ENCODE peak calls at places on chromosomes 4 and X, in seven cellular contexts. Q, T, L, D, C, X and G are unnamed samples.

GRCh38 chr4:120071192-120071795 is 4.6 kb upstream of the MAD2L1 start:
- DNase-seq in Q (no peak), T (peak), L (peak), D (no peak), C (peak), X (peak), G (peak)

GRCh38 chrX:66000178-66000577 is 39.7 kb downstream of the VSIG4 start:
- DNase-seq in Q (no peak), T (no peak), L (no peak), D (no peak), C (no peak), X (no peak), G (no peak)

GRCh38 chr4:177554966-177555574 is 112.8 kb upstream of the AGA start:
- DNase-seq in Q (peak), T (peak), L (peak), D (peak), C (peak), X (peak), G (peak)

GRCh38 chrX:46673596-46673995 is 85.3 kb downstream of the SLC9A7 start:
- DNase-seq in Q (no peak), T (no peak), L (no peak), D (no peak), C (no peak), X (no peak), G (no peak)

GRCh38 chr4:141660880-141661279 is 24.5 kb downstream of the IL15 start:
- DNase-seq in Q (no peak), T (no peak), L (peak), D (no peak), C (no peak), X (peak), G (no peak)

GRCh38 chrX:43655961-43656494 is at the start of gene MAOA:
- DNase-seq in Q (peak), T (peak), L (no peak), D (peak), C (peak), X (no peak), G (peak)

GRCh38 chr4:121736735-121737351 is 28.1 kb downstream of the SMIM43 start:
- DNase-seq in Q (peak), T (peak), L (peak), D (peak), C (peak), X (peak), G (peak)

GRCh38 chr4:54094449-54094848 is 5.5 kb upstream of the GSX2 start:
- DNase-seq in Q (no peak), T (no peak), L (no peak), D (no peak), C (no peak), X (no peak), G (no peak)

GRCh38 chr4:173319696-173320095 is 14.5 kb downstream of the HMGB2 start:
- DNase-seq in Q (no peak), T (no peak), L (no peak), D (no peak), C (no peak), X (peak), G (no peak)

GRCh38 chr4:21535901-21536300 is 412.7 kb downstream of the KCNIP4 start:
- DNase-seq in Q (no peak), T (no peak), L (no peak), D (peak), C (no peak), X (no peak), G (no peak)